ENCODE peak calls at places on chromosomes 12 and 14, in six cellular contexts. Y is non-pigmented ciliary epithelial cell; O is NCI-H1092 treated with DMSO at 0.1 percent for 48 hours; K is activated naive CD4-positive, alpha-beta T cell treated with anti-CD3 and anti-CD28 coated beads, Interleukin-2, amount 50 U/mL, for 16 hours; Z is NCI-H146; C is effector CD4-positive, alpha-beta T cell. X is an unnamed sample.

GRCh38 chr12:118038122-118038521 is 21.6 kb downstream of the RFC5 start:
- DNase-seq in K (no peak), C (no peak), Z (peak; percentile 53), O (peak; percentile 64), Y (no peak), X (no peak)

GRCh38 chr12:119669744-119670472 is 2.0 kb downstream of the PRKAB1 start:
- DNase-seq in C (no peak), O (no peak), K (no peak), Z (peak; percentile 76), Y (no peak), X (no peak)

GRCh38 chr12:64332938-64333337 is 57.6 kb downstream of the C12orf56 start:
- DNase-seq in Y (no peak), O (no peak), Z (no peak), C (no peak), K (no peak), X (no peak)

GRCh38 chr12:83800022-83800421 is 1112.6 kb downstream of the SLC6A15 start:
- DNase-seq in Z (no peak), Y (no peak), K (no peak), O (no peak), C (no peak), X (no peak)

GRCh38 chr14:88599761-88600439 is 37.1 kb downstream of the ZC3H14 start:
- DNase-seq in K (no peak), Y (no peak), O (no peak), C (no peak), Z (no peak), X (no peak)

GRCh38 chr12:107731376-107731775 is 29.6 kb downstream of the PRDM4 start:
- DNase-seq in Y (no peak), C (no peak), O (no peak), Z (no peak), K (no peak), X (peak; percentile 26)

GRCh38 chr12:65894127-65894526 is 69.8 kb downstream of the HMGA2 start:
- DNase-seq in K (no peak), C (no peak), Z (no peak), O (no peak), Y (no peak), X (no peak)

GRCh38 chr14:55518391-55518790 is 61.6 kb upstream of the KTN1 start:
- DNase-seq in Z (no peak), K (no peak), C (no peak), O (no peak), Y (no peak), X (peak; percentile 22)

GRCh38 chr12:22256076-22256475 is 78.4 kb downstream of the ST8SIA1 start:
- DNase-seq in K (no peak), C (no peak), Y (no peak), Z (no peak), O (no peak), X (no peak)

GRCh38 chr14:51357250-51357649 is 117.2 kb downstream of the TMX1 start:
- DNase-seq in Z (no peak), O (no peak), C (no peak), Y (no peak), K (no peak), X (no peak)

GRCh38 chr14:69701857-69702256 is 65.1 kb upstream of the SRSF5 start:
- DNase-seq in K (no peak), C (no peak), O (no peak), Z (no peak), Y (no peak), X (no peak)

GRCh38 chr12:91769736-91770135 is 375.9 kb downstream of the BTG1 start:
- DNase-seq in C (no peak), Y (no peak), K (no peak), O (no peak), Z (no peak), X (no peak)

GRCh38 chr14:78612666-78613065 is 442.5 kb downstream of the NRXN3 start:
- DNase-seq in K (no peak), O (no peak), Y (no peak), Z (no peak), C (no peak), X (peak; percentile 4)

GRCh38 chr14:22829661-22830328 is at the start of gene MRPL52:
- DNase-seq in C (peak; percentile 86), Y (no peak), Z (peak; percentile 89), O (peak; percentile 95), K (peak; percentile 91), X (peak; percentile 88)

GRCh38 chr12:75239987-75240386 is 30.3 kb upstream of the KCNC2 start:
- DNase-seq in Z (no peak), C (no peak), Y (no peak), K (no peak), O (no peak), X (no peak)

GRCh38 chr14:67464377-67464776 is 24.1 kb downstream of the TMEM229B start:
- DNase-seq in Y (no peak), O (no peak), Z (no peak), K (no peak), C (no peak), X (no peak)

GRCh38 chr14:28761438-28762289 is 4.9 kb upstream of the FOXG1 start:
- DNase-seq in Y (no peak), C (no peak), O (no peak), K (no peak), Z (no peak), X (no peak)

X was measured in foreskin fibroblast.